ENCODE peak calls at places on chromosomes 16 and 17, in four cellular contexts. L is HFFc6, V is BE2C, K is RWPE1. Q is an unnamed sample.

GRCh38 chr16:54928016-54928356 is 2.7 kb upstream of the IRX5 start:
- DNase-seq in L (peak), V (no peak), K (no peak), Q (peak)

GRCh38 chr17:19726615-19727376 is 10.4 kb upstream of the SLC47A2 start:
- DNase-seq in L (no peak), V (no peak), K (no peak), Q (no peak)

GRCh38 chr16:66342294-66342900 is 24.1 kb upstream of the CDH5 start:
- DNase-seq in L (no peak), V (peak), K (no peak), Q (no peak)

GRCh38 chr17:36877774-36878173 is 59.5 kb upstream of the LHX1 start:
- DNase-seq in L (no peak), V (no peak), K (no peak), Q (peak)

GRCh38 chr16:20051611-20052010 is 22.1 kb downstream of the GPR139 start:
- DNase-seq in L (no peak), V (no peak), K (no peak), Q (no peak)

GRCh38 chr16:84606081-84606875 is 11.6 kb downstream of the COTL1 start:
- DNase-seq in L (no peak), V (no peak), K (no peak), Q (no peak)

GRCh38 chr16:4053663-4054479 is 62.4 kb downstream of the ADCY9 start:
- DNase-seq in L (peak), V (no peak), K (peak), Q (peak)

GRCh38 chr17:49497147-49498036 is 2.3 kb downstream of the NGFR start:
- DNase-seq in L (no peak), V (peak), K (peak), Q (no peak)

GRCh38 chr17:58913971-58914769 is 158.5 kb downstream of the PPM1E start:
- DNase-seq in L (no peak), V (no peak), K (no peak), Q (peak)

GRCh38 chr17:38800237-38800760 is 943 bp upstream of the PIP4K2B start:
- DNase-seq in L (no peak), V (no peak), K (no peak), Q (no peak)

GRCh38 chr17:30323895-30324319 is 9.9 kb downstream of the TMIGD1 start:
- DNase-seq in L (no peak), V (no peak), K (peak), Q (peak)

GRCh38 chr17:8949061-8949622 is 16.4 kb downstream of the PIK3R5 start:
- DNase-seq in L (no peak), V (no peak), K (no peak), Q (no peak)

GRCh38 chr17:42520540-42520951 is 15.5 kb upstream of the NAGLU start:
- DNase-seq in L (no peak), V (peak), K (no peak), Q (no peak)

GRCh38 chr17:30021708-30022317 is 80.4 kb downstream of the EFCAB5 start:
- DNase-seq in L (peak), V (peak), K (peak), Q (peak)

GRCh38 chr16:87066695-87067556 is 250.3 kb downstream of the C16orf95 start:
- DNase-seq in L (no peak), V (no peak), K (no peak), Q (no peak)

GRCh38 chr16:29147710-29148425 is 163.0 kb downstream of the LAT start:
- DNase-seq in L (no peak), V (no peak), K (no peak), Q (peak)

GRCh38 chr16:77918792-77919707 is 103.3 kb upstream of the CLEC3A start:
- DNase-seq in L (no peak), V (no peak), K (no peak), Q (no peak)

GRCh38 chr16:46972971-46973456 is 460 bp downstream of the DNAJA2 start:
- DNase-seq in L (no peak), V (peak), K (no peak), Q (no peak)

GRCh38 chr16:84053237-84053636 is 10.6 kb upstream of the SLC38A8 start:
- DNase-seq in L (no peak), V (no peak), K (no peak), Q (no peak)

GRCh38 chr17:81329279-81329926 is 34.3 kb upstream of the SLC38A10 start:
- DNase-seq in L (peak), V (peak), K (peak), Q (peak)

GRCh38 chr16:69469807-69470561 is 45.6 kb downstream of the CYB5B start:
- DNase-seq in L (no peak), V (no peak), K (no peak), Q (no peak)

GRCh38 chr17:3965123-3965800 is 1.0 kb upstream of the ATP2A3 start:
- DNase-seq in L (no peak), V (peak), K (no peak), Q (peak)

GRCh38 chr16:9128346-9129342 is 37.2 kb downstream of the HAPSTR1 start:
- DNase-seq in L (no peak), V (peak), K (no peak), Q (no peak)

GRCh38 chr17:77455878-77456234 is 315.1 kb downstream of the SEC14L1 start:
- DNase-seq in L (no peak), V (no peak), K (no peak), Q (no peak)

GRCh38 chr17:29640413-29640812 is 17.7 kb upstream of the CORO6 start:
- DNase-seq in L (peak), V (no peak), K (no peak), Q (peak)

GRCh38 chr17:33291248-33292183 is 1.6 kb downstream of the ASIC2 start:
- DNase-seq in L (no peak), V (peak), K (peak), Q (no peak)

GRCh38 chr17:16915752-16916556 is 56.0 kb downstream of the TNFRSF13B start:
- DNase-seq in L (peak), V (peak), K (peak), Q (peak)

GRCh38 chr17:49409066-49409465 is 5.6 kb downstream of the PHB1 start:
- DNase-seq in L (no peak), V (no peak), K (no peak), Q (no peak)

GRCh38 chr16:53415504-53415903 is 18.8 kb upstream of the RBL2 start:
- DNase-seq in L (no peak), V (no peak), K (no peak), Q (peak)

GRCh38 chr16:7268182-7268581 is 64.5 kb upstream of the RBFOX1 start:
- DNase-seq in L (no peak), V (no peak), K (no peak), Q (no peak)

DNA sequence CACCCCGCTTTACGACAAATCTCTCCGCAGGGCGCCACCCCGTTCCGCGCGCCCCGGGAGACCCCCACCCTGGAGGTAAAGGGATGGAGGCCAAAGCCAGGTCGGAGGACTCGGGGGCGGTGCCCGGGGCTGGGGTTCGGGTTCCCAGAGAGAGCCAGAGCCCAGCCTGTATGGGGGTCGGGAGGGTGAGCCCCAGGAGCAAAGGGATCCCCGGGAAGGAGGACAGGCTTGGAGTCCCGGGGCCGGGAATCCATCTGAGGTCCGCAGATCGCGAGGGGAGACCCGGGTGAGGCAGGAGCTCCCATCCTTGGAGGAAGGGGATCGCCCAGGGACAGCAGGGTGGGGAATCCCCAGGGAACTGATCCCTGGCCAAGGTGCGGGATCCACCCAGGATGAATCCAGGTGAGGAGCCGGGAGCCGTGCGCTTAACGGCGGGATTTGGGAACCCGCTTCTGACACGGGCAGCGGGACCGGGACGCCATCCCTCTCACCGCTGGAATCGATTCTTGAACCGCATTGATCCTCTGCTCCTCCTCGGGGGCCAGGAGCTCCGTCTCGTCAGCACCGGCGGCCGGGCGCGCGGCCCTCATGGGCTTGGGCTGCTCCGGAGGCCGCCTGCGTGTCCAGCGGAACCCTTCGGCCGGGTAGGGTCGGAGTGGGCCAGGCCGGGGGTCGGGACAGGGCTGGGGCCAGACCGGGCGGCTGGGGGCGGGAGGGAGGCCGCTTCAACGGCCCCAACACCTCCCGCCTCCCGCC is at the start of gene MMD:
- DNase-seq in L (no peak), V (peak), K (peak), Q (peak)
- TF ChIP-seq CTCF in L (no peak), V (no peak), K (no peak), Q (no peak)

GRCh38 chr16:74575175-74575804 is 31.6 kb downstream of the GLG1 start:
- DNase-seq in L (no peak), V (no peak), K (no peak), Q (no peak)
- TF ChIP-seq CTCF in L (peak), V (no peak), K (no peak), Q (no peak)

GRCh38 chr16:2785101-2785991 is 2.0 kb downstream of the PRSS33 start:
- DNase-seq in L (no peak), V (no peak), K (no peak), Q (no peak)
- TF ChIP-seq CTCF in L (peak), V (no peak), K (peak), Q (no peak)

GRCh38 chr17:35665662-35666061 is 65.8 kb upstream of the RASL10B start:
- DNase-seq in L (no peak), V (no peak), K (no peak), Q (no peak)

GRCh38 chr17:35655303-35655702 is 68.2 kb downstream of the AP2B1 start:
- DNase-seq in L (no peak), V (no peak), K (no peak), Q (no peak)

GRCh38 chr17:35664685-35665084 is 66.8 kb upstream of the RASL10B start:
- DNase-seq in L (no peak), V (no peak), K (no peak), Q (no peak)

GRCh38 chr17:35666070-35666469 is 65.4 kb upstream of the RASL10B start:
- DNase-seq in L (no peak), V (no peak), K (no peak), Q (peak)

DNA sequence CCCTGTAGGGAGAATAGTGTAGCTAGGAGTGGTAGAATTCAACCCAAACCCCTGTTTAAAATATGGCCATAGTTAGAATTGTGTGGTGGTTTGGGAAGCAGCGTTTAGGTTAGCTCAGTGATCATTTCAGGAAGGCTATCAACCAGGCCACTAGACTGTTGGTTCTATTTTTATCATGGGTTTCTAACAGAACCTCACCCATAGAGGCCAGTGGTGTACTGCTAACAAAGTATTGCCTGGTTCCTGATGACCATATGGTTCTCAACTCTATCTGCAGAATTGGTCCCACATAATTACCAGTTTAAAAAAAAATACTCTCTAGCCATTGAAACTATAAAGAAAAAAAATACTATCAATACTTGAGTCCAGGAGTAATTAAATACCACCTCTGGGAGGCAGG is 70.5 kb upstream of the RASL10B start:
- DNase-seq in L (no peak), V (no peak), K (no peak), Q (no peak)
- TF ChIP-seq CTCF in L (no peak), V (peak), K (no peak), Q (no peak)

GRCh38 chr17:22718689-22719088 is 1026.4 kb downstream of the KCNJ18 start:
- DNase-seq in L (no peak), V (no peak), K (no peak), Q (no peak)

GRCh38 chr17:22717211-22717610 is 1024.9 kb downstream of the KCNJ18 start:
- DNase-seq in L (no peak), V (no peak), K (no peak), Q (no peak)
- TF ChIP-seq CTCF in L (no peak), V (no peak), K (no peak), Q (no peak)

DNA sequence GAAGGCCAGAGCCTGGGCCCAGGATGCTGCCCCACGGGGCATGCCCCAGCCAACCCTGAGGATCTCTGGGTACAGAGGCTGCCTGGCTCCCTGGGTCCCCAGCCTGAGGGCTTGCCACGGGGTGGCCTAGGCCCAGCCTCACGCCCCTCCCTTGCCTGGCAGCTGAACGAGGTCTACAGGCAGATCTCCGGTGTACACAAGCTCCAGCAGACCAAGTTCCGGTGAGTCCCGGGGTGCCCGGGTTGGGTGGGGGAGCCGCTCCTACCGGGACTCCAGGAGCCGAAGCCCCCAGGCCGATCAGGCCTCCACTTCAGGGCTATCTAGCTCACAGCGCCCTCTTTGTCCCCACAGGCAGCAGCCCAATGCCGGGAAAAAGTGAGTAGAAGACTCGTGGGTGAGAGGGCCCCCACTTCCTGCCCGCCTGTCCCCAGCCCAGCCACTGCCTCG is 19.4 kb downstream of the ITGB4 start:
- DNase-seq in L (no peak), V (no peak), K (no peak), Q (no peak)
- TF ChIP-seq CTCF in L (no peak), V (no peak), K (no peak), Q (no peak)